ENCODE peak calls at places on chromosomes 11 and 22, in seven cellular contexts. One of them, this sample, is unnamed.
A peak's percentile ranks its signal among the peaks of the same experiment; 100 is the strongest.

GRCh38 chr11:15884792-15885540 is 471.4 kb downstream of the SOX6 start:
- DNase-seq in stomach: no peak
- DNase-seq in transverse colon: no peak
- DNase-seq in suprapubic skin: no peak
- DNase-seq in A549: no peak
- DNase-seq in ovary: peak; percentile 20
- DNase-seq in tibial nerve: no peak
- DNase-seq in this sample: no peak

GRCh38 chr11:121514401-121514981 is 61.7 kb upstream of the SORL1-AS1 start:
- DNase-seq in stomach: no peak
- DNase-seq in transverse colon: no peak
- DNase-seq in suprapubic skin: no peak
- DNase-seq in A549: no peak
- DNase-seq in ovary: no peak
- DNase-seq in tibial nerve: no peak
- DNase-seq in this sample: no peak

GRCh38 chr11:107624983-107625779 is 34.2 kb downstream of the ELMOD1 start:
- DNase-seq in stomach: no peak
- DNase-seq in transverse colon: no peak
- DNase-seq in suprapubic skin: no peak
- DNase-seq in A549: no peak
- DNase-seq in ovary: no peak
- DNase-seq in tibial nerve: no peak
- DNase-seq in this sample: no peak

GRCh38 chr11:125942771-125943428 is 2.9 kb upstream of the VSIG10L2 start:
- DNase-seq in stomach: peak; percentile 16
- DNase-seq in transverse colon: no peak
- DNase-seq in suprapubic skin: no peak
- DNase-seq in A549: no peak
- DNase-seq in ovary: peak; percentile 5
- DNase-seq in tibial nerve: no peak
- DNase-seq in this sample: no peak

GRCh38 chr11:83033972-83034672 is 37.6 kb downstream of the RAB30 start:
- DNase-seq in stomach: peak; percentile 31
- DNase-seq in transverse colon: peak; percentile 63
- DNase-seq in suprapubic skin: no peak
- DNase-seq in A549: no peak
- DNase-seq in ovary: peak; percentile 56
- DNase-seq in tibial nerve: peak; percentile 31
- DNase-seq in this sample: peak; percentile 71

GRCh38 chr11:45079567-45079942 is 66.9 kb upstream of the PRDM11 start:
- DNase-seq in stomach: no peak
- DNase-seq in transverse colon: no peak
- DNase-seq in suprapubic skin: no peak
- DNase-seq in A549: no peak
- DNase-seq in ovary: no peak
- DNase-seq in tibial nerve: no peak
- DNase-seq in this sample: no peak

GRCh38 chr11:124776865-124777645 is 15.0 kb upstream of the ESAM start:
- DNase-seq in stomach: no peak
- DNase-seq in transverse colon: no peak
- DNase-seq in suprapubic skin: no peak
- DNase-seq in A549: no peak
- DNase-seq in ovary: no peak
- DNase-seq in tibial nerve: no peak
- DNase-seq in this sample: no peak

GRCh38 chr22:25833091-25833490 is 91.1 kb downstream of the MYO18B start:
- DNase-seq in stomach: no peak
- DNase-seq in transverse colon: no peak
- DNase-seq in suprapubic skin: no peak
- DNase-seq in A549: no peak
- DNase-seq in ovary: no peak
- DNase-seq in tibial nerve: no peak
- DNase-seq in this sample: no peak

GRCh38 chr11:121152764-121153163 is 51.7 kb downstream of the TECTA start:
- DNase-seq in stomach: no peak
- DNase-seq in transverse colon: no peak
- DNase-seq in suprapubic skin: no peak
- DNase-seq in A549: no peak
- DNase-seq in ovary: no peak
- DNase-seq in tibial nerve: no peak
- DNase-seq in this sample: no peak

DNA sequence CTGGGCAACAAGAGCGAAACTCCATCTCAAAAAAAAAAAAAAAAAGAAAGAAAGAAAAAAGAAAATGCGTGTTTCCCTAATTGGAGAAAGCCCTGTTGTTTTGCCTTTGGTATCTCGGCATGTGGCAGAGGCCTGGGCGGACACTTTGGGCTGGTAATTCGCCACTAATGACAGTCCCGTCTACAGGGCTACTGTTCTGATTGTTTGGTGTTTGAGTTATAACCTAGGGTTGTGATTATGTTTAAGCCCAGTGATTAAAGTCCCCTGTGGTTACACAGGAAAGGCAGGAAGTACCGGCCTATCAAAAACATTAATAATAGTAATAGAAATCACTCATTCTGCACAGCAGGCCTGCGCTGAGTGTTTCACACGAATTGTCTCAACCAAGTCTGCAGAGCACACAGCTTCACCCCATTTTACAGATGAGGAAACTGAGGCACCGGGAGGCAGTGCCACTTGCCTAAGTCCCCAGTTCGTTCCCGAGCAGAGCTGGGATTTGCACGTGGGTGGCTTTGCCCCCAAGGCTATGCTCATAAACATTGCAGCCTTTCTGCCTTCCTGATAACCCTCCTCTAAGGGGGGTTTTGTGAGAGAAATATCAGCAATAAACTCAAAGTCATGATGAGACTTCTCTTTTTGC is 39.1 kb upstream of the GRAMD4 start:
- DNase-seq in stomach: no peak
- DNase-seq in transverse colon: no peak
- DNase-seq in suprapubic skin: no peak
- DNase-seq in A549: no peak
- DNase-seq in ovary: no peak
- DNase-seq in tibial nerve: no peak
- DNase-seq in this sample: peak; percentile 40
- TF ChIP-seq EP300 in stomach: no peak
- TF ChIP-seq EP300 in transverse colon: no peak
- TF ChIP-seq EP300 in suprapubic skin: no peak
- TF ChIP-seq EP300 in A549: no peak
- TF ChIP-seq EP300 in ovary: no peak
- TF ChIP-seq EP300 in tibial nerve: no peak
- TF ChIP-seq EP300 in this sample: no peak

GRCh38 chr11:608751-609354 is 6.9 kb downstream of the IRF7 start:
- DNase-seq in stomach: no peak
- DNase-seq in transverse colon: no peak
- DNase-seq in suprapubic skin: no peak
- DNase-seq in A549: no peak
- DNase-seq in ovary: no peak
- DNase-seq in tibial nerve: no peak
- DNase-seq in this sample: no peak
- TF ChIP-seq POLR2A in stomach: no peak
- TF ChIP-seq POLR2A in transverse colon: no peak
- TF ChIP-seq POLR2A in suprapubic skin: no peak
- TF ChIP-seq POLR2A in A549: no peak
- TF ChIP-seq POLR2A in ovary: no peak
- TF ChIP-seq POLR2A in tibial nerve: no peak
- TF ChIP-seq POLR2A in this sample: no peak

GRCh38 chr11:3745161-3745560 is 52.2 kb downstream of the NUP98 start:
- DNase-seq in stomach: no peak
- DNase-seq in transverse colon: no peak
- DNase-seq in suprapubic skin: no peak
- DNase-seq in A549: no peak
- DNase-seq in ovary: no peak
- DNase-seq in tibial nerve: no peak
- DNase-seq in this sample: no peak
- TF ChIP-seq EP300 in stomach: no peak
- TF ChIP-seq EP300 in transverse colon: no peak
- TF ChIP-seq EP300 in suprapubic skin: no peak
- TF ChIP-seq EP300 in A549: no peak
- TF ChIP-seq EP300 in ovary: no peak
- TF ChIP-seq EP300 in tibial nerve: no peak
- TF ChIP-seq EP300 in this sample: no peak

GRCh38 chr11:419248-420005 is 4.6 kb upstream of the SIGIRR start:
- DNase-seq in stomach: no peak
- DNase-seq in transverse colon: peak; percentile 7
- DNase-seq in suprapubic skin: no peak
- DNase-seq in A549: no peak
- DNase-seq in ovary: no peak
- DNase-seq in tibial nerve: no peak
- DNase-seq in this sample: no peak
- TF ChIP-seq POLR2A in stomach: no peak
- TF ChIP-seq POLR2A in transverse colon: no peak
- TF ChIP-seq POLR2A in suprapubic skin: no peak
- TF ChIP-seq POLR2A in A549: no peak
- TF ChIP-seq POLR2A in ovary: no peak
- TF ChIP-seq POLR2A in tibial nerve: no peak
- TF ChIP-seq POLR2A in this sample: no peak

DNA sequence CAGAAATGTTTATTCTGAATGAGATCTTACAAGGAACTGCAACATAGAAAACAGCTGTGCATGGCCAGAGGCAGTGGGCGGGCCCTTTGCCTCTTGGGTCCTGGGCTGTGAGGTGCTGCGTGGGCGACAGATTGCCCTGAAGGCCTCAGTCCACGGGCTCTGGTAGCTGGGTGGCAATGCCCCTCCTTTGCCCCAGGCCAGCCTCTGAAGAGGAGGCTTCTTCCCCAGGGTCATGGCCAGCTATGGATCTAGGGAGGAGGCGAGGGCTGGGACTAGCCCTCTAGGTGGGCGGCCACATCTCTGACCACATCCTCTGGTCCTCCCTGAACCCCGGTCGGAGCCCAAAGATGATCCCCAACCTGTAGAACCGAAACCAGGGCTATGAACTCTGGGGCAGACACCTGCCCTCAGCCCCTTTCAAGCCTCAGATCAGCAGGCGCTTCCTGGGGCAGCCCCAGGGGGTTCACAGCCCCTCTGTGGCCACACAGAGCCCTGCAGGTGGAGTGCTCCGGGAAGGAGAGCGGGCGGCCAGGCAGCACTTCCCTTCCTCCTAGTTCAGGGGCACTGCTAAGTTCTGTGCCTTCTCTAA is 6.6 kb upstream of the CDC42BPG start:
- DNase-seq in stomach: peak; percentile 51
- DNase-seq in transverse colon: peak; percentile 71
- DNase-seq in suprapubic skin: no peak
- DNase-seq in A549: no peak
- DNase-seq in ovary: no peak
- DNase-seq in tibial nerve: no peak
- DNase-seq in this sample: no peak
- TF ChIP-seq EP300 in stomach: no peak
- TF ChIP-seq EP300 in transverse colon: no peak
- TF ChIP-seq EP300 in suprapubic skin: no peak
- TF ChIP-seq EP300 in A549: no peak
- TF ChIP-seq EP300 in ovary: no peak
- TF ChIP-seq EP300 in tibial nerve: no peak
- TF ChIP-seq EP300 in this sample: no peak

DNA sequence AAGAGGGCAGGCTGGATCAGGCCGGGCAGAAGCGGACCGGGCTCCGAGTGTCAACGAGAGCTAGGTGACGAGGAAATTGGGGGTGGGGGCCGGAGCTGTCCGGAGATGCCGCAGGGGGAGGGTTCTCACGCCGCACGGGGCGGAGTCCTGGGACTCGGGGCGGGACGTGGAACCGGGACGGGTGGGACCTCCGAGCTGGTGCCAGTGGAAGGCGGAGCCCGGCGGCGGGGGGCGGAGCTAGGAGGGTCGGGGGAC is 207 bp downstream of the FKBP2 start:
- DNase-seq in stomach: no peak
- DNase-seq in transverse colon: no peak
- DNase-seq in suprapubic skin: no peak
- DNase-seq in A549: peak; percentile 99
- DNase-seq in ovary: no peak
- DNase-seq in tibial nerve: no peak
- DNase-seq in this sample: no peak
- TF ChIP-seq POLR2A in stomach: no peak
- TF ChIP-seq POLR2A in transverse colon: no peak
- TF ChIP-seq POLR2A in suprapubic skin: no peak
- TF ChIP-seq POLR2A in A549: no peak
- TF ChIP-seq POLR2A in ovary: no peak
- TF ChIP-seq POLR2A in tibial nerve: no peak
- TF ChIP-seq POLR2A in this sample: no peak

GRCh38 chr11:99593197-99593596 is 572.4 kb downstream of the CNTN5 start:
- DNase-seq in stomach: no peak
- DNase-seq in transverse colon: no peak
- DNase-seq in suprapubic skin: no peak
- DNase-seq in A549: no peak
- DNase-seq in ovary: no peak
- DNase-seq in tibial nerve: no peak
- DNase-seq in this sample: no peak
- TF ChIP-seq EP300 in stomach: no peak
- TF ChIP-seq EP300 in transverse colon: no peak
- TF ChIP-seq EP300 in suprapubic skin: no peak
- TF ChIP-seq EP300 in A549: no peak
- TF ChIP-seq EP300 in ovary: no peak
- TF ChIP-seq EP300 in tibial nerve: no peak
- TF ChIP-seq EP300 in this sample: no peak

GRCh38 chr11:64341851-64342791 is 2.1 kb downstream of the CCDC88B start:
- DNase-seq in stomach: peak; percentile 96
- DNase-seq in transverse colon: peak; percentile 96
- DNase-seq in suprapubic skin: peak; percentile 92
- DNase-seq in A549: peak; percentile 93
- DNase-seq in ovary: peak; percentile 83
- DNase-seq in tibial nerve: peak; percentile 72
- DNase-seq in this sample: peak; percentile 94
- TF ChIP-seq POLR2A in stomach: no peak
- TF ChIP-seq POLR2A in transverse colon: peak; percentile 80
- TF ChIP-seq POLR2A in suprapubic skin: no peak
- TF ChIP-seq POLR2A in A549: peak; percentile 85
- TF ChIP-seq POLR2A in ovary: no peak
- TF ChIP-seq POLR2A in tibial nerve: peak; percentile 40
- TF ChIP-seq POLR2A in this sample: no peak

GRCh38 chr11:57745206-57745605 is 3.9 kb downstream of the SELENOH start:
- DNase-seq in stomach: no peak
- DNase-seq in transverse colon: no peak
- DNase-seq in suprapubic skin: no peak
- DNase-seq in A549: no peak
- DNase-seq in ovary: no peak
- DNase-seq in tibial nerve: no peak
- DNase-seq in this sample: no peak

GRCh38 chr11:57744386-57744785 is 3.1 kb downstream of the SELENOH start:
- DNase-seq in stomach: no peak
- DNase-seq in transverse colon: no peak
- DNase-seq in suprapubic skin: no peak
- DNase-seq in A549: no peak
- DNase-seq in ovary: no peak
- DNase-seq in tibial nerve: no peak
- DNase-seq in this sample: no peak

GRCh38 chr11:57742087-57742452 is 779 bp downstream of the SELENOH start:
- DNase-seq in stomach: no peak
- DNase-seq in transverse colon: no peak
- DNase-seq in suprapubic skin: no peak
- DNase-seq in A549: no peak
- DNase-seq in ovary: no peak
- DNase-seq in tibial nerve: no peak
- DNase-seq in this sample: no peak

GRCh38 chr11:57746920-57747319 is 4.7 kb downstream of the BTBD18 start:
- DNase-seq in stomach: no peak
- DNase-seq in transverse colon: no peak
- DNase-seq in suprapubic skin: no peak
- DNase-seq in A549: no peak
- DNase-seq in ovary: no peak
- DNase-seq in tibial nerve: no peak
- DNase-seq in this sample: no peak

GRCh38 chr11:57741132-57742086 is at the start of gene SELENOH:
- DNase-seq in stomach: peak; percentile 95
- DNase-seq in transverse colon: peak; percentile 97
- DNase-seq in suprapubic skin: peak; percentile 98
- DNase-seq in A549: peak; percentile 98
- DNase-seq in ovary: peak; percentile 93
- DNase-seq in tibial nerve: peak; percentile 88
- DNase-seq in this sample: peak; percentile 99
- TF ChIP-seq EP300 in stomach: no peak
- TF ChIP-seq EP300 in transverse colon: no peak
- TF ChIP-seq EP300 in suprapubic skin: no peak
- TF ChIP-seq EP300 in A549: no peak
- TF ChIP-seq EP300 in ovary: no peak
- TF ChIP-seq EP300 in tibial nerve: peak; percentile 95
- TF ChIP-seq EP300 in this sample: no peak